ENCODE peak calls at places on chromosomes 13 and 19, in four cellular contexts. U is esophagus muscularis mucosa, K is stomach, C is transverse colon. J is an unnamed sample.

GRCh38 chr13:44903596-44903995 is 85.7 kb downstream of the NUFIP1 start:
- DNase-seq in U (peak; percentile 94), K (peak; percentile 58), C (peak; percentile 70), J (peak; percentile 93)

GRCh38 chr13:99883805-99884204 is 87.8 kb downstream of the ZIC5 start:
- DNase-seq in U (no peak), K (no peak), C (no peak), J (no peak)

GRCh38 chr13:36850790-36851438 is 31.9 kb downstream of the RFXAP start:
- DNase-seq in U (no peak), K (no peak), C (peak; percentile 19), J (no peak)

GRCh38 chr19:30004403-30004802 is 62.4 kb downstream of the URI1 start:
- DNase-seq in U (no peak), K (no peak), C (no peak), J (no peak)

GRCh38 chr13:112712451-112712881 is 22.6 kb downstream of the ATP11A start:
- DNase-seq in U (no peak), K (no peak), C (no peak), J (peak; percentile 65)

GRCh38 chr19:55355213-55355821 is 798 bp upstream of the COX6B2 start:
- DNase-seq in U (no peak), K (no peak), C (no peak), J (no peak)

GRCh38 chr13:111946214-111946613 is 120.7 kb upstream of the SOX1 start:
- DNase-seq in U (no peak), K (peak; percentile 22), C (no peak), J (no peak)

GRCh38 chr13:110445722-110446569 is 115.6 kb downstream of the RAB20 start:
- DNase-seq in U (no peak), K (no peak), C (no peak), J (no peak)

GRCh38 chr19:7861619-7862412 is 12.4 kb downstream of the PRR36 start:
- DNase-seq in U (no peak), K (no peak), C (no peak), J (no peak)

DNA sequence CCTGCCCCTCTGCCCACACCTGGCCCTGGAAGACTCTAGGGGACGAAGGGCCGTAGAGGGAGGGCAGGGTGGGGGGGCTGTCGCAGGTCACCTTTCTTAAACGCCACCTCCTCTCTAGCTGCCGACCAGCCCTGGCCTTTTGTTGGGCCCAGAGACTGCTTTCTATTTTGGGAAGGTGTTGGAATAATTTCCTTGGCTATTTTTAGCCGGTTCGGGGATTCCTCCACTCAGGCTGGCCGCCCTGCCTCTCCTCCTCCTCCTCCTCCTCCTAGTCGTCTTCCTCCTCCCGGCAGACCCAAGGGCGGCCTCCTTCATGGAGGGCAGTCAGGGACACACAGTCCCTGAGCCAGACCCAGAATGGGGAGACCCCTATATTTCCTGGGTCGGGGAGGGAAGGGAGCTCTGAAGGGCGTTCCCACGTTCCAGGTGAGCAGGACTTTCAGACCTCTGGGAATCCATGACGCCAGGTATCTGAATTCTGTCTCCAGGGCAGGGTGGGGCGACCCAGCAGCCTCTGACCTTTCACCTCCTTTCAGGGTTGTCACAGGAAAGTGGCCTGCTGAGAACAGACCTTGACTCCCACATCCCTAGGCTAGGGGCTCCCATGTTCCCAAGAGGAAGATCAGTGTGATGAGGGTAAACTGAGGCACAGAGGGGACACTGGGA is 19.9 kb downstream of the GADD45B start:
- DNase-seq in U (no peak), K (peak; percentile 65), C (peak; percentile 63), J (peak; percentile 80)
- H3K4me3 ChIP-seq in U (peak overlapping the region; percentile 60), K (peak overlapping the region; percentile 50), C (peak overlapping the region; percentile 54), J (peak overlapping the region; percentile 47)

DNA sequence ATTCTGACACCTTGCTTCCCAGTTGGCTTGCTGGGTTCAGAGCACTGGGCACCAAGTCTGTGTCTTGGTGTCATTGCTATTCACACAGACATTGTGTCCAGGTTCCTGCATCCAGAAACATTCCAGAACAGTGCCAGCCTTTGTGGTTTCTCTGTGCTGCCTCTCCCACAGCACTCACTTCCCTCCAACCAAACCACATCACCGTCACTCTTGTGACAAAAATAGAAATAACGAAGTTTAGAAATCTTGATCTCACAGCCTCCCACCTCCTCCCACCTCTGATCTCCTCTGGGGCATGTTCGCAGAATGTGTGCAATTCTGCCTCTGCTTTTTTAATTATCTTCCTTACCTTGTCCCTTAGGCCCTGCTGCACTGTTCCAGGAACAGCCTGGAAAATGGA is 8.8 kb upstream of the SERPINE3 start:
- DNase-seq in U (no peak), K (no peak), C (no peak), J (no peak)
- TF ChIP-seq POLR2AphosphoS5 in U (no peak), K (no peak), C (no peak), J (no peak)

DNA sequence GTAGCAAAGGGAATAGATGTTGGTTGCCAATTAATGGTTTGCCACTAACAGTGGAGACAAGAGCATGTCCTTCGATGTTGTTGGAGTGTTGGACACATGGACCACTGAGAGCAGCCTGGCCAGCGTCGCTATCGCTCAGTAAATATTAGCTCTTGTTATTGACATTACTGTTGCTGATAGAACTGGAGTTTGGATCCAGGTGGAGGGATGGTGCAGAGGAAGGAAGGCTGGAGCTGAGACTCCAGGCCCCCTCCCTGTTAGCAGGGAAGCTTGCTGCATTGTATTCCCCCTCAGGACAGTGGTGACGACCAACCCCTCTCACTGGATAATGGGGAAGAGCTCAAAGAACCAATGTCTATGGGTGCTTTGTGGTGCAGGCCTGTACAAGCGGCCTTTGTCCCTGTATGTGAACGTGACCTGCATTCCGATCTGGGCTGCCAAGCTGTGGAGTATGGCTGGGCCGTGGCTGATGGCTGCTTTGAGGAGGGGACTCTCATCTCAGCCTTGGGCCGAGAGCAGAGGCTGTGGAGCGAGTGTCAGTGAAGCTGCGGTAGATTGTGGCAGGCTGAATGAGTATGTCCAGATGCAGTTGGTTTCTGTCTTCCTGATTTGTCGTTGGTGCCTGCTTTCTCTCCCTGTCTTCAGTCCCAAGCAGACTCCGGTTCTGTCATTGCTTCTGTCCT is 7.0 kb downstream of the CLASRP start:
- DNase-seq in U (no peak), K (peak; percentile 62), C (no peak), J (no peak)
- TF ChIP-seq EP300 in U (no peak), K (no peak), C (no peak), J (no peak)

GRCh38 chr19:16830679-16831078 is 1.5 kb downstream of the SIN3B start:
- DNase-seq in U (no peak), K (no peak), C (no peak), J (no peak)
- H3K4me3 ChIP-seq in U (peak overlapping the region; percentile 95), K (peak overlapping the region; percentile 90), C (no peak overlapping the region), J (no peak overlapping the region)

GRCh38 chr19:11355160-11356073 is at the start of gene PLPPR2:
- DNase-seq in U (peak; percentile 99), K (peak; percentile 95), C (peak; percentile 93), J (peak; percentile 97)
- TF ChIP-seq POLR2AphosphoS5 in U (peak; percentile 91), K (peak; percentile 78), C (peak; percentile 42), J (peak; percentile 83)

DNA sequence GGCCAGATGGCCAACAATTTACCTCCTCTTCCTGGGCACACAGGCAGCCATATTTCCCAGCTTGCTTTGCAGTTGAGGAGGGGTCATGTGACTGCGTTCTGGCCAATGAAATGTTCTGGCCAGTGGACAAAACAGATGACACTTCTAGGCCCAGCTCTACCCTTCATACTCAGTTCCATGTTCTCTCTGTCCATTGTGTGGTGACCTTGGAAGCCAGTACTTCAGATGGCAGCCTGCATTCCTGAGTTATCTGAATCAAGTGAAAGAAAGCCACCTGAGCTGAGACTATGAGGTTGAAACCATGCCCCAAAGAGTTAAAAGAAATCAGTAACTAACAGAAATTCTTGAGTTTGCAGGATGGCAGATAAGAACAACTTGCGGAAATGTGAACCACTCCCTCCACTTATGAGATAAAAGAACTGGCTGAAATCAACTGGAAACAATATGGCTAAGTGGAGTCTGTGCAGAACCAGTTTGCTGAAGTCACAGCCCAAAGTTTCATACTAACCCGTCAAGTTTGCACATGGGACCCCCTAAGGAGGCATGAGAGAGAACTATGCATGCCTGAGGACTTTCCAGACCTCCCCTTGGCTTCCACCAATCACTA is 8.1 kb downstream of the FAM187B start:
- DNase-seq in U (peak; percentile 74), K (no peak), C (no peak), J (no peak)
- TF ChIP-seq EP300 in U (no peak), K (no peak), C (no peak), J (no peak)

GRCh38 chr19:39155741-39156140 is 30.2 kb downstream of the PAK4 start:
- DNase-seq in U (no peak), K (no peak), C (no peak), J (no peak)

GRCh38 chr19:39157275-39157996 is 31.9 kb downstream of the PAK4 start:
- DNase-seq in U (no peak), K (no peak), C (no peak), J (no peak)

GRCh38 chr19:39156891-39157230 is 31.3 kb downstream of the PAK4 start:
- DNase-seq in U (no peak), K (no peak), C (no peak), J (no peak)

GRCh38 chr19:39155114-39155700 is 29.6 kb downstream of the PAK4 start:
- DNase-seq in U (no peak), K (no peak), C (no peak), J (no peak)

GRCh38 chr19:39156230-39156890 is 30.8 kb downstream of the PAK4 start:
- DNase-seq in U (no peak), K (peak; percentile 42), C (no peak), J (no peak)
- H3K4me3 ChIP-seq in U (no peak overlapping the region), K (no peak overlapping the region), C (no peak overlapping the region), J (no peak overlapping the region)

DNA sequence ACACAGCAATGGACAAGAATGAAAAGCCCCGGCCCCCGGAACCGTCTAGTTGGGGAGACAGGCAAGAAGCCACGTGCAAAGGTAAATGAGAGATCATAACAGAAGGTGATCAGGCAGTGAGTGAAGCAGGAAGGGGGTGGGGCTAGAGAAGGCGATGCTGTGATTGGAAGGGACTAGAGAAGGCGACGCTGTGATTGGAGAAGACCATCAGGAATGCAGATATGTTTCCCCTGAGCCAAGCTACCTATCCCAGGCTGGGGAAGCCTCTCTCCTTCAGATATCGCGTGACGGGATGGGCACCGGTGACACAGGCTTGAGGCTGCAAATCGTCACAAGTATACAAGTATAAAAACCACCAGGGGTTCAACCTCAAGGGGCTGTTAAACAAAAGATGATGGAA is 21.8 kb downstream of the DCAF15 start:
- DNase-seq in U (no peak), K (peak; percentile 47), C (no peak), J (no peak)
- TF ChIP-seq POLR2AphosphoS5 in U (no peak), K (no peak), C (no peak), J (no peak)